ENCODE peak calls at places on chromosomes 7 and 10, in eight cellular contexts. W is epithelial cell of esophagus, J is K562, G is AG04449, U is NB4, F is Panc1, X is AG10803, Q is choroid plexus epithelial cell. Y is an unnamed sample.

GRCh38 chr7:40369641-40370277 is 235.0 kb downstream of the SUGCT start:
- DNase-seq in W (no peak), J (no peak), G (no peak), U (no peak), F (no peak), X (no peak), Q (no peak), Y (no peak)

GRCh38 chr10:42864575-42864974 is 82.0 kb downstream of the BMS1 start:
- DNase-seq in W (peak; percentile 57), J (no peak), G (no peak), U (peak; percentile 70), F (no peak), X (no peak), Q (peak; percentile 39), Y (peak; percentile 7)

GRCh38 chr10:16756561-16757221 is 60.5 kb downstream of the RSU1 start:
- DNase-seq in W (no peak), J (no peak), G (peak; percentile 47), U (no peak), F (no peak), X (peak; percentile 85), Q (peak; percentile 81), Y (peak; percentile 83)

GRCh38 chr7:125877251-125877650 is 947.6 kb upstream of the POT1 start:
- DNase-seq in W (no peak), J (no peak), G (no peak), U (no peak), F (no peak), X (no peak), Q (no peak), Y (no peak)

GRCh38 chr10:44934416-44935200 is 23.5 kb downstream of the TMEM72 start:
- DNase-seq in W (no peak), J (no peak), G (no peak), U (no peak), F (no peak), X (no peak), Q (peak; percentile 32), Y (peak; percentile 42)

GRCh38 chr10:126016884-126017283 is 120.5 kb downstream of the FANK1 start:
- DNase-seq in W (no peak), J (no peak), G (no peak), U (no peak), F (no peak), X (no peak), Q (no peak), Y (no peak)

GRCh38 chr10:44352316-44353127 is 32.4 kb downstream of the CXCL12 start:
- DNase-seq in W (no peak), J (no peak), G (no peak), U (peak; percentile 45), F (no peak), X (peak; percentile 64), Q (peak; percentile 44), Y (peak; percentile 23)

GRCh38 chr10:124486635-124487034 is 25.0 kb downstream of the LHPP start:
- DNase-seq in W (no peak), J (peak; percentile 80), G (no peak), U (no peak), F (no peak), X (no peak), Q (no peak), Y (no peak)

GRCh38 chr7:50166997-50167961 is 74.2 kb upstream of the ZPBP start:
- DNase-seq in W (no peak), J (no peak), G (no peak), U (peak; percentile 84), F (no peak), X (no peak), Q (no peak), Y (no peak)

GRCh38 chr10:48880016-48880705 is 59.5 kb downstream of the LRRC18 start:
- DNase-seq in W (no peak), J (no peak), G (no peak), U (no peak), F (no peak), X (no peak), Q (no peak), Y (no peak)

GRCh38 chr7:154915600-154915999 is 87.3 kb downstream of the PAXIP1 start:
- DNase-seq in W (no peak), J (no peak), G (no peak), U (no peak), F (no peak), X (no peak), Q (no peak), Y (no peak)

GRCh38 chr7:70356324-70356797 is 758.1 kb downstream of the AUTS2 start:
- DNase-seq in W (no peak), J (no peak), G (no peak), U (no peak), F (no peak), X (no peak), Q (no peak), Y (no peak)

GRCh38 chr7:12770227-12770975 is 83.0 kb downstream of the ARL4A start:
- DNase-seq in W (peak; percentile 13), J (no peak), G (no peak), U (no peak), F (no peak), X (peak; percentile 22), Q (no peak), Y (no peak)

GRCh38 chr7:2437537-2438148 is 34.2 kb downstream of the CHST12 start:
- DNase-seq in W (no peak), J (no peak), G (no peak), U (no peak), F (no peak), X (no peak), Q (no peak), Y (no peak)

GRCh38 chr10:595473-595872 is 94.0 kb downstream of the DIP2C start:
- DNase-seq in W (no peak), J (no peak), G (no peak), U (no peak), F (no peak), X (no peak), Q (no peak), Y (no peak)

GRCh38 chr10:61047788-61048560 is 104.0 kb upstream of the RHOBTB1 start:
- DNase-seq in W (peak; percentile 11), J (no peak), G (no peak), U (no peak), F (no peak), X (no peak), Q (no peak), Y (no peak)

GRCh38 chr7:2487586-2488271 is 11.5 kb upstream of the GRIFIN start:
- DNase-seq in W (no peak), J (no peak), G (no peak), U (no peak), F (no peak), X (peak; percentile 49), Q (no peak), Y (peak; percentile 45)

GRCh38 chr7:29285861-29286260 is 91.3 kb downstream of the CHN2 start:
- DNase-seq in W (no peak), J (no peak), G (no peak), U (no peak), F (no peak), X (no peak), Q (no peak), Y (no peak)

GRCh38 chr10:59176241-59177030 is at the start of gene PHYHIPL:
- DNase-seq in W (peak; percentile 27), J (no peak), G (no peak), U (no peak), F (no peak), X (no peak), Q (no peak), Y (no peak)

GRCh38 chr10:96719850-96720421 is 378 bp downstream of the PIK3AP1 start:
- DNase-seq in W (no peak), J (peak; percentile 41), G (no peak), U (peak; percentile 95), F (no peak), X (peak; percentile 7), Q (no peak), Y (no peak)

GRCh38 chr10:57898231-57898630 is 369.5 kb downstream of the IPMK start:
- DNase-seq in W (peak; percentile 84), J (no peak), G (no peak), U (no peak), F (no peak), X (no peak), Q (no peak), Y (no peak)

GRCh38 chr7:117386125-117386709 is 41.1 kb downstream of the ASZ1 start:
- DNase-seq in W (no peak), J (no peak), G (no peak), U (no peak), F (no peak), X (peak; percentile 28), Q (no peak), Y (peak; percentile 62)
- TF ChIP-seq CTCF in W (no peak), J (no peak), G (no peak), U (no peak), F (peak; percentile 39), X (no peak), Q (no peak), Y (no peak)

GRCh38 chr10:93072713-93073538 is 767 bp upstream of the CYP26A1 start:
- DNase-seq in W (no peak), J (no peak), G (no peak), U (no peak), F (no peak), X (no peak), Q (no peak), Y (no peak)

GRCh38 chr10:93073539-93074136 is at the start of gene CYP26A1:
- DNase-seq in W (no peak), J (peak; percentile 50), G (no peak), U (no peak), F (no peak), X (no peak), Q (no peak), Y (no peak)

GRCh38 chr10:93071177-93071472 is 2.6 kb upstream of the CYP26A1 start:
- DNase-seq in W (no peak), J (peak; percentile 29), G (no peak), U (no peak), F (no peak), X (no peak), Q (no peak), Y (no peak)

GRCh38 chr10:93071674-93072224 is 1.9 kb upstream of the CYP26A1 start:
- DNase-seq in W (no peak), J (peak; percentile 88), G (no peak), U (peak; percentile 25), F (no peak), X (no peak), Q (no peak), Y (no peak)

GRCh38 chr10:93072225-93072712 is 1.4 kb upstream of the CYP26A1 start:
- DNase-seq in W (no peak), J (no peak), G (no peak), U (no peak), F (no peak), X (no peak), Q (no peak), Y (no peak)
- H3K4me3 ChIP-seq in W (no peak overlapping the region), J (peak overlapping the region; percentile 31), G (no peak overlapping the region), U (peak overlapping the region; percentile 25), F (peak overlapping the region; percentile 62), X (peak overlapping the region; percentile 30), Q (peak overlapping the region; percentile 29), Y (no peak overlapping the region)

GRCh38 chr10:108358912-108359311 is 1194.4 kb upstream of the SORCS1 start:
- DNase-seq in W (peak; percentile 96), J (no peak), G (peak; percentile 76), U (peak; percentile 37), F (peak; percentile 27), X (peak; percentile 92), Q (peak; percentile 93), Y (peak; percentile 97)
- TF ChIP-seq CTCF in W (no peak), J (no peak), G (no peak), U (no peak), F (no peak), X (peak; percentile 41), Q (no peak), Y (peak; percentile 11)

DNA sequence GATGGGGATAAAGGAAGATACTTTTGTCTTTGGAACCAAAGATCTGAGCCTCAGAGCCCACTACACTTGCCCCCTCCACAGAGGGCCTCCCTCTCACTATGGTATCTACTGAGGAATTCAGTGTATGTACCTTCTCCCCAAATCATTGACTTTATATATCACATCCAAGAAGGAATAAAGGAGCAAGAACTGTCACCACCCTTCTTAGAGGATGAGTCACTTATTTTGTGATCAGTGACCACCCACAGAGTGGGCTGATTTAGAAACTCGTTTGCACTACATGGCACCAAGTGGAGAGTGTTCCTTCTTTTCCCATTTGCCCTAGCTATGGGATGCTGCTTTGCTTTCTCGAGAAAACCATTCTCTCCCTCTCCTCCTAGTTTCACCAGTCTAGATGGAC is 5.7 kb downstream of the TMEM243 start:
- DNase-seq in W (no peak), J (no peak), G (no peak), U (no peak), F (no peak), X (peak; percentile 15), Q (peak; percentile 58), Y (peak; percentile 40)
- H3K4me3 ChIP-seq in W (no peak overlapping the region), J (no peak overlapping the region), G (no peak overlapping the region), U (no peak overlapping the region), F (no peak overlapping the region), X (no peak overlapping the region), Q (no peak overlapping the region), Y (no peak overlapping the region)

Y was measured in fibroblast of mammary gland.